ENCODE peak calls at places on chromosomes 13 and 19, in eight cellular contexts. Z is GM12865, U is AG04450, Q is stomach, O is fibroblast of pulmonary artery, G is cardiac muscle cell, F is left lung, E is uterus. N is an unnamed sample.

GRCh38 chr19:45059258-45059965 is 16.9 kb downstream of the ZNF296 start:
- DNase-seq in Z (peak), U (peak), Q (peak), O (peak), G (peak), F (peak), E (peak), N (peak)

GRCh38 chr13:37747071-37747612 is 122.4 kb downstream of the TRPC4 start:
- DNase-seq in Z (no peak), U (peak), Q (no peak), O (peak), G (no peak), F (no peak), E (no peak), N (no peak)

GRCh38 chr13:24041822-24042221 is 118.7 kb upstream of the SPATA13 start:
- DNase-seq in Z (no peak), U (no peak), Q (no peak), O (no peak), G (no peak), F (no peak), E (no peak), N (no peak)

GRCh38 chr13:27406178-27406939 is 18.1 kb upstream of the GTF3A start:
- DNase-seq in Z (peak), U (no peak), Q (no peak), O (peak), G (peak), F (no peak), E (no peak), N (no peak)

GRCh38 chr13:101181076-101181685 is 235.1 kb downstream of the NALCN start:
- DNase-seq in Z (no peak), U (no peak), Q (no peak), O (no peak), G (no peak), F (no peak), E (no peak), N (no peak)

GRCh38 chr19:9741476-9742171 is 26.9 kb downstream of the ZNF846 start:
- DNase-seq in Z (no peak), U (no peak), Q (no peak), O (no peak), G (no peak), F (no peak), E (no peak), N (no peak)

GRCh38 chr13:41580345-41580744 is 123.0 kb downstream of the RGCC start:
- DNase-seq in Z (no peak), U (no peak), Q (no peak), O (no peak), G (no peak), F (no peak), E (no peak), N (no peak)

GRCh38 chr13:21576424-21576823 is 27.5 kb downstream of the MICU2 start:
- DNase-seq in Z (no peak), U (no peak), Q (no peak), O (no peak), G (no peak), F (no peak), E (no peak), N (no peak)

GRCh38 chr13:21015284-21015683 is 46.1 kb downstream of the LATS2 start:
- DNase-seq in Z (no peak), U (no peak), Q (no peak), O (no peak), G (no peak), F (no peak), E (no peak), N (no peak)

GRCh38 chr13:105817498-105817897 is 718.0 kb downstream of the EFNB2 start:
- DNase-seq in Z (no peak), U (no peak), Q (no peak), O (no peak), G (no peak), F (no peak), E (no peak), N (no peak)

GRCh38 chr13:96191367-96191766 is 101.5 kb downstream of the HS6ST3 start:
- DNase-seq in Z (no peak), U (no peak), Q (no peak), O (no peak), G (no peak), F (no peak), E (no peak), N (no peak)

GRCh38 chr19:38900220-38900629 is 456 bp downstream of the NFKBIB start:
- DNase-seq in Z (no peak), U (no peak), Q (no peak), O (no peak), G (no peak), F (no peak), E (no peak), N (no peak)

GRCh38 chr13:28337196-28338045 is 157.5 kb downstream of the FLT1 start:
- DNase-seq in Z (no peak), U (no peak), Q (no peak), O (peak), G (no peak), F (no peak), E (no peak), N (no peak)

GRCh38 chr13:113211774-113212173 is 2.4 kb downstream of the CUL4A start:
- DNase-seq in Z (no peak), U (no peak), Q (no peak), O (no peak), G (no peak), F (no peak), E (no peak), N (peak)

GRCh38 chr13:43786766-43787517 is at the start of gene ENOX1:
- DNase-seq in Z (peak), U (peak), Q (peak), O (peak), G (peak), F (peak), E (peak), N (peak)

GRCh38 chr19:3977242-3978143 is 6.6 kb upstream of the DAPK3 start:
- DNase-seq in Z (no peak), U (no peak), Q (no peak), O (no peak), G (no peak), F (no peak), E (peak), N (no peak)

GRCh38 chr19:4803736-4804695 is 12.5 kb downstream of the FEM1A start:
- DNase-seq in Z (peak), U (no peak), Q (peak), O (peak), G (peak), F (peak), E (no peak), N (peak)

GRCh38 chr13:70484931-70485330 is 376.7 kb upstream of the KLHL1 start:
- DNase-seq in Z (no peak), U (no peak), Q (no peak), O (no peak), G (no peak), F (no peak), E (no peak), N (no peak)

GRCh38 chr13:73598021-73598712 is 536.0 kb downstream of the KLF12 start:
- DNase-seq in Z (no peak), U (peak), Q (no peak), O (peak), G (no peak), F (no peak), E (no peak), N (no peak)

GRCh38 chr13:78491978-78492377 is 111.4 kb downstream of the POU4F1 start:
- DNase-seq in Z (no peak), U (no peak), Q (no peak), O (no peak), G (no peak), F (no peak), E (no peak), N (no peak)

GRCh38 chr19:5358173-5358800 is 17.7 kb upstream of the PTPRS start:
- DNase-seq in Z (no peak), U (no peak), Q (no peak), O (peak), G (peak), F (no peak), E (no peak), N (no peak)

GRCh38 chr19:33332248-33332647 is 29.9 kb upstream of the CEBPA start:
- DNase-seq in Z (no peak), U (no peak), Q (no peak), O (no peak), G (no peak), F (peak), E (no peak), N (no peak)

GRCh38 chr13:74052402-74052928 is 81.7 kb downstream of the KLF12 start:
- DNase-seq in Z (no peak), U (no peak), Q (peak), O (no peak), G (no peak), F (peak), E (no peak), N (no peak)

GRCh38 chr19:45250832-45251451 is at the start of gene MARK4:
- DNase-seq in Z (peak), U (no peak), Q (peak), O (peak), G (peak), F (peak), E (peak), N (no peak)

GRCh38 chr19:16167055-16167454 is 6.3 kb downstream of the CIB3 start:
- DNase-seq in Z (no peak), U (no peak), Q (no peak), O (no peak), G (no peak), F (no peak), E (no peak), N (no peak)

DNA sequence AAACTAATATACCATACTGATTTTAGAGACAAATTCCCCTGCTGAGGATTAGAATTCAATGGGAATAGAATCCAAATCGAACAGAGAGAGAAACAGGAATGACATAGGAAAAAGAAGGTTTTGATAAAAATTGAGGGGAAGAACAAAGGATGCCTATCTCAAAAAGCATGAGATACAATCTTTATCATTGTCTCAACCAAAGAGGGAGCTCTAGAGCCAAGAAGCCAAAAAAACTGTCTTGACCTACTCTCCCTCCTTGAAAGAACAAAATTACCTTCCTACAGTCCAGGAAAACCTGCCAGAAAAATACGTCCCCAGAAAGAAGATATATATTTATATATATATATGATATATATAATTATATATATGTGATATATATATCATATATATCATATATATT is 39.2 kb upstream of the MIR17HG start:
- DNase-seq in Z (peak), U (no peak), Q (no peak), O (no peak), G (no peak), F (no peak), E (no peak), N (no peak)
- TF ChIP-seq CTCF in Z (peak), U (peak), Q (no peak), O (peak), G (peak), F (no peak), E (no peak), N (no peak)

GRCh38 chr19:8071912-8072311 is 19.4 kb downstream of the CCL25 start:
- DNase-seq in Z (no peak), U (no peak), Q (no peak), O (no peak), G (no peak), F (no peak), E (no peak), N (peak)

GRCh38 chr19:8074501-8074900 is 21.9 kb downstream of the CCL25 start:
- DNase-seq in Z (no peak), U (no peak), Q (no peak), O (no peak), G (no peak), F (no peak), E (no peak), N (no peak)

GRCh38 chr19:8065489-8066261 is 13.1 kb downstream of the CCL25 start:
- DNase-seq in Z (peak), U (no peak), Q (no peak), O (no peak), G (no peak), F (no peak), E (no peak), N (no peak)

GRCh38 chr19:8064866-8065486 is 12.4 kb downstream of the CCL25 start:
- DNase-seq in Z (no peak), U (no peak), Q (no peak), O (no peak), G (no peak), F (no peak), E (no peak), N (no peak)

DNA sequence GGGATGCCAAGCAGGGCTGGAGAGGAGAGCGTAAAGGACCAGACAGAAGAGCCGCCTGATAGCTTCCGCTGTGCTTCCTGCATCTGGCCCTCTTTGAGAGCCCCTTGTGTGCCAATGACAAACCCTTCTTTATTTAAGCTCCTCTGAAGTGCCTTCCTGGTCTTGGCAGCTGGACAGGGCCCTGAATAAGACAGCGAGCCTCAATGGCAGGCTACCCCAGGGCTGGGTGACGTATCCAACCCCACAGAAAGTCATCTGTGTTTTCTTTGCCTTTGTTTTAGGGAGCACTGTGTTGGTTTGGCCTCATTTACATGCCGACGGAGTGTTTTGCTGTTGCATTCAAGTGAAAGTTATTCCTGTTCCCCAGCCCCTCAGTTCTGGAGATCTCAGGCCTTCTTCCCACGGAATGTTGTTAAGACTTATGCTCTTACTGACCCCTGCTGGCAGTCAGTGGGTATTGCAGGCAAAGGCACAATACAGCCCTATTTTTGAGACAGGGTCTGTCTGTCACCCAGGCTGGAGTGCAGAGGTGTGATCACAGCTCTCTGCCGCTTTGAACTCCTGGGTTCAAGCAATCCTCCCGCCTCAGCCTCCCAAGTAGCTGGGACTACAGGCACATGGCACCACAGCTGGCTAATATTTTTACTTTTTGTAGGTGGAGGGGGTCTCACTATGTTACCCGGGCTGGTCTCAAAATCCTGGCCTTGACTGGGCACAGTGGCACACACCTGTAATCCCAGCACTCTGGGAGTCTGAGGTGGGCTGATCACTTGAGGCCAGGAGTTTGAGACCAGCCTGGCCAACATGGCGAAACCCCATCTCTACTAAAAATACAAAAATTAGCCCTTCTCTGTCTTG is 16.8 kb downstream of the CCL25 start:
- DNase-seq in Z (peak), U (no peak), Q (no peak), O (no peak), G (no peak), F (no peak), E (no peak), N (peak)
- TF ChIP-seq CTCF in Z (peak), U (peak), Q (peak), O (peak), G (peak), F (no peak), E (no peak), N (peak)

GRCh38 chr13:46554971-46555370 is 2.0 kb downstream of the LRCH1 start:
- DNase-seq in Z (no peak), U (no peak), Q (no peak), O (peak), G (no peak), F (no peak), E (no peak), N (no peak)

GRCh38 chr13:46553521-46553885 is 533 bp downstream of the LRCH1 start:
- DNase-seq in Z (peak), U (no peak), Q (no peak), O (no peak), G (peak), F (no peak), E (peak), N (peak)

GRCh38 chr13:46552888-46553520 is at the start of gene LRCH1:
- DNase-seq in Z (peak), U (no peak), Q (peak), O (peak), G (peak), F (peak), E (peak), N (peak)

GRCh38 chr13:46555722-46556121 is 2.8 kb downstream of the LRCH1 start:
- DNase-seq in Z (peak), U (no peak), Q (no peak), O (no peak), G (no peak), F (no peak), E (no peak), N (no peak)

DNA sequence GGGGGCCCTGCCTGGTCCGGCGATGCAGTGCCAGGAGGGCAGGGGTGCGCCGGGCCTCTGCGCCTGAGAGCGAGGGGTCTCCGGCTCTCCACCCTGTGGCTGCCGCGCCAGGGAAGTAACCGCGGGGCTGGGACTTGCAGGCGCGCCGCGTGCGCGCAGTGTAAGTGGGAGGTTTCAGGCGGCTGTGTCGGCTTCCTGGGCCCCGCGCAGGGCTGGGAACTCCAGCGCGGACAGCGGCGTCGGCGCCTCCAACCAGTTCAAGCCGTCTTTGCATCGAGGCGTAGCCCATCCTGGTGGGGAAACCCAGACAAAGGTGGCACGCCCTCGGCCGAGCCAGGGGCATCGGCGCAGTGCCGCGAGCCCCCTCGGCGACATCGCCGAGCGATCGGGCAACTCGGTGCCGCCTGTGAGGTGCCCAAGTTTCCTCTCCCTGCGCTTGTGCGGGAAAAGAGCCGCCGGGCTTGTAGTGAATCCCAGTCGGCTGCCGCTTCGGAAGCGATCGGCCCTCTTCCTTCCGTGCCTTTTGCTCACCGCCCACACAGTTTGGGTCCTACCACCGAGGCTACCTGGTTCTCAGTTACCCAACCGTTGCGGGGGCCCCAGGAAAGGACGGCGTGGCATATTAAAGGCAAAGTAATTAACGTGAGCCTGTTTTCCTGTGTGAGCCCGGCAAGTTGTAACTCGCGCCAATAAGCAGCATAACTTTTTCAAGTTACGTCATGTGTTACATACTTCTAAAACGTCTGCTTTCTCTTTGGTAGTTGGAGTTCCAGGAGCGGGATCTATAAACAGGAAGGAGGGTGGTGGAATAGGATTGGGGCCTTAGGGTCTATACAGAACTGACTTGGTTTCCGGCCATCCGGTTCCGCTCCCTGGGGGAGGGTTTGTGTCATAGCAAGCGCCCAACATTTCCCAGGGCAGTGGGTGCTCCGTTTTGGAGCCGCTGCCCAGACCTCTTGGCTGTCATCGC is 1.2 kb downstream of the LRCH1 start:
- DNase-seq in Z (peak), U (no peak), Q (peak), O (peak), G (peak), F (peak), E (peak), N (peak)
- TF ChIP-seq CTCF in Z (peak), U (peak), Q (peak), O (peak), G (peak), F (no peak), E (peak), N (peak)

GRCh38 chr19:1811942-1812425 is at the start of gene ATP8B3:
- DNase-seq in Z (no peak), U (no peak), Q (peak), O (no peak), G (no peak), F (no peak), E (no peak), N (no peak)
- TF ChIP-seq CTCF in Z (peak), U (peak), Q (no peak), O (no peak), G (peak), F (no peak), E (no peak), N (no peak)

GRCh38 chr19:54299126-54299498 is 13.9 kb downstream of the LILRA5 start:
- DNase-seq in Z (no peak), U (no peak), Q (no peak), O (no peak), G (no peak), F (no peak), E (no peak), N (no peak)

GRCh38 chr19:54302252-54302651 is 10.7 kb downstream of the LILRA5 start:
- DNase-seq in Z (no peak), U (no peak), Q (no peak), O (no peak), G (no peak), F (no peak), E (no peak), N (no peak)

GRCh38 chr19:54297759-54298305 is 15.1 kb downstream of the LILRA5 start:
- DNase-seq in Z (no peak), U (no peak), Q (no peak), O (no peak), G (no peak), F (no peak), E (no peak), N (peak)

GRCh38 chr19:54298357-54299125 is 14.4 kb downstream of the LILRA5 start:
- DNase-seq in Z (no peak), U (no peak), Q (no peak), O (no peak), G (no peak), F (no peak), E (no peak), N (no peak)

GRCh38 chr19:54299515-54299914 is 13.5 kb downstream of the LILRA5 start:
- DNase-seq in Z (no peak), U (no peak), Q (no peak), O (no peak), G (no peak), F (no peak), E (no peak), N (no peak)
- TF ChIP-seq CTCF in Z (no peak), U (no peak), Q (no peak), O (no peak), G (no peak), F (no peak), E (no peak), N (no peak)

GRCh38 chr19:11482384-11483050 is 1.7 kb upstream of the ELAVL3 start:
- DNase-seq in Z (peak), U (peak), Q (peak), O (peak), G (peak), F (peak), E (peak), N (peak)

GRCh38 chr19:11480927-11481776 is at the start of gene ELAVL3:
- DNase-seq in Z (no peak), U (no peak), Q (no peak), O (no peak), G (no peak), F (no peak), E (no peak), N (no peak)

GRCh38 chr19:11483176-11484111 is 2.6 kb upstream of the ELAVL3 start:
- DNase-seq in Z (no peak), U (no peak), Q (no peak), O (no peak), G (no peak), F (no peak), E (no peak), N (no peak)

GRCh38 chr19:11480081-11480926 is 542 bp downstream of the ELAVL3 start:
- DNase-seq in Z (no peak), U (no peak), Q (no peak), O (no peak), G (no peak), F (no peak), E (no peak), N (no peak)

GRCh38 chr19:11481777-11482383 is 1.0 kb upstream of the ELAVL3 start:
- DNase-seq in Z (peak), U (peak), Q (peak), O (peak), G (peak), F (peak), E (peak), N (peak)
- TF ChIP-seq CTCF in Z (no peak), U (no peak), Q (no peak), O (no peak), G (no peak), F (no peak), E (no peak), N (no peak)

N was measured in Caco-2.